ENCODE peak calls at places on chromosome 5, in six cellular contexts. Y is fibroblast of lung, M is HFF-Myc, P is GM12878, X is fibroblast of the aortic adventitia, G is AG10803. Q is an unnamed sample.

GRCh38 chr5:177389368-177390169 is 5.3 kb downstream of the SLC34A1 start:
- DNase-seq in G (peak), P (peak), Y (peak), X (peak), M (peak), Q (peak)

GRCh38 chr5:97009921-97010320 is 74.0 kb downstream of the LNPEP start:
- DNase-seq in Y (no peak), P (no peak), G (no peak), X (no peak), M (no peak), Q (no peak)

GRCh38 chr5:169827769-169828168 is 152.5 kb downstream of the INSYN2B start:
- DNase-seq in P (no peak), Y (no peak), X (no peak), M (no peak), G (peak), Q (no peak)

GRCh38 chr5:20041326-20041977 is 53.5 kb upstream of the CDH18 start:
- DNase-seq in X (peak), M (no peak), P (no peak), G (no peak), Y (peak), Q (no peak)

GRCh38 chr5:159451197-159452052 is 121.1 kb upstream of the IL12B start:
- DNase-seq in G (peak), P (no peak), Y (peak), M (peak), X (peak), Q (peak)

GRCh38 chr5:61245486-61245885 is 83.2 kb upstream of the SMIM15 start:
- DNase-seq in Y (peak), G (peak), P (no peak), X (peak), M (no peak), Q (peak)

GRCh38 chr5:151745071-151745705 is 13.2 kb downstream of the ATOX1 start:
- DNase-seq in Y (peak), P (peak), M (no peak), G (peak), X (peak), Q (peak)

GRCh38 chr5:553874-554273 is 29.6 kb upstream of the SLC9A3 start:
- DNase-seq in X (no peak), P (no peak), Y (peak), G (no peak), M (no peak), Q (no peak)

GRCh38 chr5:470961-471749 is 28.2 kb downstream of the EXOC3 start:
- DNase-seq in Y (no peak), M (no peak), X (no peak), P (no peak), G (no peak), Q (no peak)

GRCh38 chr5:9348296-9348996 is 197.4 kb downstream of the SEMA5A start:
- DNase-seq in X (peak), Y (peak), P (no peak), M (no peak), G (peak), Q (peak)

GRCh38 chr5:16483361-16483760 is 17.8 kb upstream of the ZNF622 start:
- DNase-seq in G (no peak), X (no peak), M (no peak), P (no peak), Y (no peak), Q (no peak)
- H3K4me3 ChIP-seq in G (no peak), X (no peak), M (no peak), P (no peak), Y (no peak), Q (no peak)

DNA sequence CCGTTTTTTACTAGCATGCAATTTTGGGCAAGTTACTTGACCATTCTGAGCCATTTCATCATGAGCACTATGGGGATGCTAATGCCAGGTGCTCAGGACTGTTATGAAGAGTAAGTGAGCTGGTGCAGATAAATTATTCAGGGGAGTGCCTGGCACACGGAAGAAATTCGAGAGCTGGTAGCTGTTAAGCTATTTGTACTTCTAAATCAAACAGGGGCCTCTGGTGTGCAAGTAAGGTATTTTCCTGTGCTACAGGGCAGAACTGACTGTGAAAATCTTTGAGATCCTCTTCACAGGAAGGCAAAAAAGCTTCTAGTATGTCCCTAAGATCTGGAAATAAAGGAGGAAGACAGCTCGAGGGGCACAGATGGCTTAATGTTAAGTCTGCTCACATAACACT is 106.3 kb upstream of the SPOCK1 start:
- DNase-seq in X (peak), M (no peak), G (peak), Y (no peak), P (no peak), Q (no peak)
- TF ChIP-seq CTCF in X (peak), M (peak), G (peak), Y (no peak), P (no peak), Q (peak)

GRCh38 chr5:16913187-16913839 is 22.8 kb downstream of the MYO10 start:
- DNase-seq in G (no peak), M (no peak), Y (no peak), P (no peak), X (no peak), Q (no peak)
- H3K4me3 ChIP-seq in G (no peak), M (no peak), Y (no peak), P (no peak), X (no peak), Q (no peak)

GRCh38 chr5:142819292-142819691 is 49.1 kb downstream of the ARHGAP26 start:
- DNase-seq in P (no peak), M (no peak), X (peak), Y (no peak), G (no peak), Q (no peak)
- TF ChIP-seq CTCF in P (no peak), M (no peak), X (no peak), Y (no peak), G (no peak), Q (no peak)

DNA sequence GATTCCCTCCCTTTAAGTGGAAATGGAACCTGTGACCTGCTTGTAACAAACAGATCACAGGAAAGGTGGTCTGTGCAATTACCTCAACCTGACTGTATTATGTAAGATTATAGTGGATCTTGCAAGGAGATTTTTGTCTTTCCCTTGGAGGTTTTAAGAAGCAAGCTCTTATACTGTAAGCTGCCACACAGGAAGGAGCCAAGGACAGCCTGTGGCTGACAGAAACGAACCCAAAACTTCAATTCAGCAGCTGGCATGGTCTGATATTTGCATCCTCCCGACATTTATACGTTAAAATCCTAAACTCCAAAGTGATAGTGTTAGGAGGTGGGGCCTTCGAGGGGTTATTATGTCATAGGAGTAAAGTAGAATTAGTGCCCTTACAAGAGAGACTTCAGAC is 711.8 kb upstream of the CTNND2 start:
- DNase-seq in P (no peak), Y (no peak), M (no peak), G (no peak), X (no peak), Q (no peak)
- H3K4me3 ChIP-seq in P (no peak), Y (no peak), M (no peak), G (no peak), X (no peak), Q (no peak)

DNA sequence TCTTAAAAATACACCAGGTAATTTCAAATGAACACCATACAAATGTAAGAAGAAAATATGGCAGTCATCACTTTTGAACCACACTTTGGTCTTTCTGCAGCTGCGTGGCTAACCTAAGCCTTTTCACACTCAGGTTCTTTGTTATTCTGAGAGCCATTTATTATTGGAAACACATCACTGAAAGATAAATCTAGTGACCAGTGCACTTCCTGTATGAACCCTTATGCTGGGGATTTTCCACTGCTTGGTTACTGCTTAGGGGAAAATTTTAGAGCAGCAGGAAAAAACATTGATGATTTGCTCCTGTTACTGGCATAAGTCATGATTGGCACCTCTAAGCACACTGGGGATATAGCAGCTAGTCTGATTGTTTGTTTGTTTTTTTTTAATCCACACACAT is 58.6 kb upstream of the RANBP3L start:
- DNase-seq in P (peak), M (no peak), X (no peak), Y (no peak), G (no peak), Q (no peak)
- TF ChIP-seq CTCF in P (no peak), M (no peak), X (no peak), Y (no peak), G (no peak), Q (no peak)

DNA sequence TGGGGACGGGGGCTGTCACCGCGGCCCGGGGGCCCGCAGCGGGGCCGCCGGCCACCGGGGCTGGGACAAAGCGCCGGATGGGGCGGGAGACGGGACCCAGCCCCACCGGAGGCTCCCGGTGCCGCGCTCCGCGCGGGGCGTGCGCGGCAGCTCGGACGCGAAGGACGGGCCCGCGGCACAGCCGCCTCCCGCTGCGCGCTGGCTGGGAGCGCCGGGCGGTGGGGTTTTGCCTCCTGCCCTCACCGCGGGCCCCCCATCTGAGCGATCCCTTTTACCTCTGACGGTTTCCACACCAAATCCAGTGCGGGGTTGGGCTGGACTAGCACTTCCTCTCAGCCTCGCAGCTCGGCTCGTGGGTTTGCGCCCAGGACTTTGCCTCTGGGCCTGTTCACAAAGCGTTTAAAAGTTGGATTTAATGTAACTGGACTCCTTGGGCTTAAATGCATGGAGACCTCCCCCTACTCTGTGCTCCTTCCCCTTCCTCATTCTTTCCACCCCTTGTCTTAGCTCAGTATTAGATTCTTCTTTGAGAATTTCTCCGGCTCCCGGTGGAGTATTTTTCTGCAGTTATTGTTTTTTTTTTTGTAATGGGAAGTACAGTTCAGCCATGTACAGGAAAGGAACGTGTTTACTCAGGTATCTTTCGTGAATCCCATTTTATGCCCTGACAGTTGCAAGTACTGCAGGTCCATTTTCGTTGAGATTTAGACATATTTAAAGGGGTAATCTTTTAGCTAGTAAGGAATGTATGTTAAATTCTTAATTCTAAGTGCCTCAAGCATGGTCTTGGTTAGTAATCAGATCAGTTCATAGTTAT is 691 bp downstream of the FCHO2 start:
- DNase-seq in G (peak), P (no peak), Y (peak), X (peak), M (no peak), Q (peak)
- H3K4me3 ChIP-seq in G (peak), P (peak), Y (peak), X (peak), M (peak), Q (peak)

DNA sequence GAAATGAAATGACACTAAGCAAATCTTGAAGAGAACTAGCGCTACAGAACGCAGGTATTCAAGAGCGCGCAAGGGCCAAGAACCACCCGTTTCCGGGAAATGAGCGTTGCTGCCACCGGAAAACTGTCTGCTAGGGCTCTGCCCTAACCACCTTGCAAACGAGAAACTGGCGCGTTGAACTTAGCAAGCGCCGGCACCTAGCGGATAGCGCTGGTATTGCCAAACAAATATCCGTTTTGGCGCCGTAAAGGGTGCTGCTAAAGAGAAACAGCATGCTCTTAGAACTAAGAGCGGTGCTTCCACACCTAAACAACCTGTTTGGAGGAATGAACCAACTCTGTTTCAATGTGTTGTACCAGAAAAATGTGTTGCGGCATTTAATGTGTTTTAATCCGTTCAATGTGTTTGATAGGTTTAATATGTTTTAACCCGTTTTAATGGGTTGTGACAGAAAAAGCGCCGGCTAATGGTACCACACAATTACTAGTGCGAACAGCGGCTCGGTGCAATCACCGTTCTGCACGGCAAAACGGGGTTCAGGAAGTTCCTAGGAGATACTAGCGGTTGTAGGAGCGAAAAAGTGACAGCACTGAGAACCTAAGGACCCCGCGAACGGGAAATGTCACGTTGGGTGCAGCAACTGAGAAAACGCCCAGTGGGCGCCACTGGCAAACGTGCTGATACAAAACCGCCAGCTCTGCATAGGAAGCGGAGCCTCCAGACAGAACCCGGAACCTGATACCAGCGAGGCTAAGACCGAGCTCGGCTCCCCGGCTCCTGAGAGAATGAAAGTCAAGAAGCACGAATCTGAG is at the start of gene ANXA2R:
- DNase-seq in G (peak), X (peak), Y (peak), M (peak), P (no peak), Q (peak)
- TF ChIP-seq CTCF in G (peak), X (peak), Y (peak), M (peak), P (peak), Q (peak)

GRCh38 chr5:150486402-150487198 is 21.3 kb upstream of the NDST1 start:
- DNase-seq in X (peak), Y (peak), P (no peak), G (peak), M (no peak), Q (no peak)
- H3K4me3 ChIP-seq in X (peak), Y (peak), P (peak), G (peak), M (peak), Q (peak)

GRCh38 chr5:180806351-180807011 is 3.9 kb upstream of the MGAT1 start:
- DNase-seq in G (no peak), P (no peak), Y (no peak), X (no peak), M (no peak), Q (no peak)

GRCh38 chr5:180802325-180803180 is at the start of gene MGAT1:
- DNase-seq in G (peak), P (no peak), X (peak), M (no peak), Y (peak), Q (no peak)

GRCh38 chr5:180801596-180802324 is 846 bp downstream of the MGAT1 start:
- DNase-seq in M (no peak), G (no peak), X (peak), Y (no peak), P (no peak), Q (no peak)

GRCh38 chr5:180804129-180804601 is 1.6 kb upstream of the MGAT1 start:
- DNase-seq in M (no peak), X (no peak), P (no peak), Y (no peak), G (no peak), Q (no peak)

GRCh38 chr5:180803181-180804128 is 849 bp upstream of the MGAT1 start:
- DNase-seq in G (peak), X (peak), M (no peak), Y (no peak), P (peak), Q (no peak)
- TF ChIP-seq CTCF in G (peak), X (peak), M (peak), Y (peak), P (peak), Q (peak)